ENCODE peak calls at places on chromosome 9, in four cellular contexts. N is NB4, E is NCI-H524 treated with DMSO at 0.1 percent for 48 hours, P is OCI-M1. L is an unnamed sample.

GRCh38 chr9:134709512-134710270 is 68.1 kb downstream of the COL5A1 start:
- DNase-seq in N (no peak), E (no peak), P (no peak), L (no peak)

GRCh38 chr9:97398999-97399758 is 12.7 kb upstream of the TDRD7 start:
- DNase-seq in E (peak), P (no peak), N (peak), L (peak)

GRCh38 chr9:97373311-97373710 is 38.6 kb upstream of the TDRD7 start:
- DNase-seq in E (no peak), P (no peak), N (no peak), L (no peak)

GRCh38 chr9:123421801-123422455 is 65.9 kb downstream of the CRB2 start:
- DNase-seq in N (no peak), E (no peak), P (no peak), L (no peak)

GRCh38 chr9:33124716-33125378 is 42.3 kb downstream of the B4GALT1 start:
- DNase-seq in E (no peak), P (no peak), N (peak), L (no peak)

GRCh38 chr9:92723299-92723625 is 41.4 kb downstream of the BICD2 start:
- DNase-seq in N (no peak), P (no peak), E (no peak), L (no peak)

GRCh38 chr9:83714316-83714715 is 6.6 kb upstream of the UBQLN1 start:
- DNase-seq in E (no peak), P (peak), N (peak), L (peak)

GRCh38 chr9:132857601-132858342 is 20.3 kb downstream of the AK8 start:
- DNase-seq in N (peak), E (no peak), P (no peak), L (no peak)

GRCh38 chr9:20593551-20593950 is 28.7 kb downstream of the MLLT3 start:
- DNase-seq in N (no peak), E (no peak), P (no peak), L (no peak)

GRCh38 chr9:134227451-134228411 is 63.4 kb upstream of the RNU6ATAC start:
- DNase-seq in N (peak), E (no peak), P (no peak), L (no peak)

GRCh38 chr9:108478431-108478837 is 377.4 kb downstream of the ACTL7B start:
- DNase-seq in P (no peak), E (no peak), N (peak), L (peak)

GRCh38 chr9:120531683-120532300 is 48.2 kb downstream of the CDK5RAP2 start:
- DNase-seq in N (peak), E (peak), P (peak), L (peak)

GRCh38 chr9:90092512-90092911 is 487.7 kb downstream of the GADD45G start:
- DNase-seq in N (no peak), P (no peak), E (no peak), L (no peak)

GRCh38 chr9:129281506-129282145 is 103.6 kb upstream of the IER5L start:
- DNase-seq in N (no peak), P (no peak), E (no peak), L (no peak)

GRCh38 chr9:127022913-127023665 is 99.3 kb downstream of the ANGPTL2 start:
- DNase-seq in P (no peak), N (no peak), E (no peak), L (no peak)

GRCh38 chr9:8694983-8695588 is 895.5 kb upstream of the DMAC1 start:
- DNase-seq in N (no peak), P (no peak), E (peak), L (no peak)

GRCh38 chr9:121884057-121884512 is 209.0 kb downstream of the TTLL11 start:
- DNase-seq in P (no peak), N (no peak), E (no peak), L (no peak)

GRCh38 chr9:27088981-27089380 is 20.0 kb upstream of the TEK start:
- DNase-seq in E (no peak), N (no peak), P (no peak), L (no peak)

GRCh38 chr9:105278751-105279150 is 34.3 kb downstream of the SLC44A1 start:
- DNase-seq in P (no peak), N (no peak), E (no peak), L (no peak)

GRCh38 chr9:97441729-97442128 is 29.8 kb downstream of the TDRD7 start:
- DNase-seq in N (no peak), E (peak), P (no peak), L (no peak)

GRCh38 chr9:130276121-130276520 is 10.6 kb downstream of the HMCN2 start:
- DNase-seq in P (no peak), N (no peak), E (no peak), L (no peak)

GRCh38 chr9:120648581-120648980 is 65.7 kb downstream of the MEGF9 start:
- DNase-seq in N (no peak), P (no peak), E (no peak), L (no peak)

GRCh38 chr9:99807276-99807852 is 14.3 kb upstream of the NR4A3 start:
- DNase-seq in P (peak), N (peak), E (peak), L (peak)

GRCh38 chr9:124011460-124012301 is at the start of gene LHX2:
- DNase-seq in N (peak), P (no peak), E (peak), L (peak)

GRCh38 chr9:117763314-117763713 is 59.1 kb downstream of the TLR4 start:
- DNase-seq in N (no peak), P (no peak), E (no peak), L (no peak)

GRCh38 chr9:128972956-128973355 is 25.5 kb downstream of the NUP188 start:
- DNase-seq in N (no peak), P (no peak), E (no peak), L (no peak)

GRCh38 chr9:22469928-22470544 is 23.4 kb downstream of the DMRTA1 start:
- DNase-seq in P (peak), E (peak), N (no peak), L (peak)

GRCh38 chr9:3842839-3843238 is 317.0 kb upstream of the RFX3 start:
- DNase-seq in N (no peak), P (no peak), E (no peak), L (no peak)

GRCh38 chr9:134366223-134367031 is 40.2 kb downstream of the RXRA start:
- DNase-seq in E (peak), N (peak), P (peak), L (peak)

GRCh38 chr9:89844075-89844474 is 239.3 kb downstream of the GADD45G start:
- DNase-seq in P (no peak), E (no peak), N (no peak), L (no peak)

GRCh38 chr9:133141833-133142594 is 21.0 kb upstream of the RALGDS start:
- DNase-seq in N (no peak), E (no peak), P (no peak), L (no peak)

GRCh38 chr9:33289501-33289900 is 815 bp upstream of the NFX1 start:
- DNase-seq in E (no peak), N (peak), P (peak), L (no peak)

GRCh38 chr9:37840560-37841194 is 40.1 kb downstream of the DCAF10 start:
- DNase-seq in N (peak), P (peak), E (no peak), L (no peak)

GRCh38 chr9:122286764-122287163 is 22.1 kb downstream of the MRRF start:
- DNase-seq in E (no peak), N (no peak), P (no peak), L (peak)

GRCh38 chr9:31259824-31260223 is 1124.6 kb upstream of the ACO1 start:
- DNase-seq in P (no peak), N (no peak), E (no peak), L (no peak)

GRCh38 chr9:107742531-107743309 is 253.2 kb upstream of the KLF4 start:
- DNase-seq in N (no peak), P (no peak), E (no peak), L (no peak)